ENCODE peak calls at places on chromosomes 12 and 14, in ten cellular contexts. One of them, this sample, is unnamed.

GRCh38 chr14:104224516-104225281 is 86.3 kb downstream of the KIF26A start:
- DNase-seq in heart right ventricle: peak
- DNase-seq in neural progenitor cell: peak
- DNase-seq in CD4-positive, CD25-positive, alpha-beta regulatory T cell: no peak
- DNase-seq in tibial artery: no peak
- DNase-seq in heart left ventricle: no peak
- DNase-seq in AG04449: no peak
- DNase-seq in amniotic stem cell: no peak
- DNase-seq in left cardiac atrium: peak
- DNase-seq in fibroblast of mammary gland: no peak
- DNase-seq in this sample: peak

GRCh38 chr12:83615152-83615551 is 928.4 kb downstream of the TMTC2 start:
- DNase-seq in amniotic stem cell: no peak
- DNase-seq in heart left ventricle: no peak
- DNase-seq in neural progenitor cell: no peak
- DNase-seq in fibroblast of mammary gland: no peak
- DNase-seq in heart right ventricle: no peak
- DNase-seq in CD4-positive, CD25-positive, alpha-beta regulatory T cell: no peak
- DNase-seq in AG04449: no peak
- DNase-seq in left cardiac atrium: no peak
- DNase-seq in tibial artery: no peak
- DNase-seq in this sample: no peak

GRCh38 chr14:38079268-38079667 is 128.4 kb upstream of the SSTR1 start:
- DNase-seq in CD4-positive, CD25-positive, alpha-beta regulatory T cell: no peak
- DNase-seq in left cardiac atrium: no peak
- DNase-seq in amniotic stem cell: no peak
- DNase-seq in heart left ventricle: no peak
- DNase-seq in neural progenitor cell: no peak
- DNase-seq in fibroblast of mammary gland: peak
- DNase-seq in AG04449: peak
- DNase-seq in tibial artery: no peak
- DNase-seq in heart right ventricle: no peak
- DNase-seq in this sample: no peak

GRCh38 chr14:31059152-31059924 is 33.2 kb upstream of the STRN3 start:
- DNase-seq in heart right ventricle: peak
- DNase-seq in heart left ventricle: peak
- DNase-seq in amniotic stem cell: no peak
- DNase-seq in CD4-positive, CD25-positive, alpha-beta regulatory T cell: no peak
- DNase-seq in neural progenitor cell: peak
- DNase-seq in left cardiac atrium: peak
- DNase-seq in AG04449: peak
- DNase-seq in fibroblast of mammary gland: peak
- DNase-seq in tibial artery: no peak
- DNase-seq in this sample: peak

GRCh38 chr12:53070901-53071492 is 8.2 kb downstream of the SPRYD3 start:
- DNase-seq in amniotic stem cell: no peak
- DNase-seq in left cardiac atrium: no peak
- DNase-seq in CD4-positive, CD25-positive, alpha-beta regulatory T cell: no peak
- DNase-seq in heart left ventricle: no peak
- DNase-seq in tibial artery: peak
- DNase-seq in AG04449: no peak
- DNase-seq in fibroblast of mammary gland: no peak
- DNase-seq in neural progenitor cell: no peak
- DNase-seq in heart right ventricle: no peak
- DNase-seq in this sample: peak

GRCh38 chr12:121787063-121787774 is 6.3 kb downstream of the RHOF start:
- DNase-seq in AG04449: no peak
- DNase-seq in fibroblast of mammary gland: no peak
- DNase-seq in amniotic stem cell: no peak
- DNase-seq in neural progenitor cell: no peak
- DNase-seq in heart right ventricle: no peak
- DNase-seq in heart left ventricle: no peak
- DNase-seq in CD4-positive, CD25-positive, alpha-beta regulatory T cell: no peak
- DNase-seq in tibial artery: no peak
- DNase-seq in left cardiac atrium: no peak
- DNase-seq in this sample: no peak

GRCh38 chr14:92923744-92924103 is 774 bp downstream of the CHGA start:
- DNase-seq in heart left ventricle: no peak
- DNase-seq in amniotic stem cell: no peak
- DNase-seq in AG04449: no peak
- DNase-seq in neural progenitor cell: no peak
- DNase-seq in tibial artery: no peak
- DNase-seq in left cardiac atrium: no peak
- DNase-seq in heart right ventricle: no peak
- DNase-seq in fibroblast of mammary gland: no peak
- DNase-seq in CD4-positive, CD25-positive, alpha-beta regulatory T cell: no peak
- DNase-seq in this sample: no peak

GRCh38 chr12:45234134-45234865 is 18.4 kb downstream of the ANO6 start:
- DNase-seq in heart right ventricle: no peak
- DNase-seq in neural progenitor cell: peak
- DNase-seq in CD4-positive, CD25-positive, alpha-beta regulatory T cell: no peak
- DNase-seq in amniotic stem cell: peak
- DNase-seq in fibroblast of mammary gland: peak
- DNase-seq in left cardiac atrium: peak
- DNase-seq in AG04449: peak
- DNase-seq in tibial artery: no peak
- DNase-seq in heart left ventricle: peak
- DNase-seq in this sample: peak

GRCh38 chr14:27553820-27554219 is 956.0 kb upstream of the NOVA1 start:
- DNase-seq in heart left ventricle: no peak
- DNase-seq in left cardiac atrium: no peak
- DNase-seq in CD4-positive, CD25-positive, alpha-beta regulatory T cell: no peak
- DNase-seq in neural progenitor cell: peak
- DNase-seq in heart right ventricle: no peak
- DNase-seq in fibroblast of mammary gland: peak
- DNase-seq in tibial artery: no peak
- DNase-seq in amniotic stem cell: no peak
- DNase-seq in AG04449: no peak
- DNase-seq in this sample: no peak

GRCh38 chr14:103495854-103496253 is 26.8 kb downstream of the CKB start:
- DNase-seq in fibroblast of mammary gland: no peak
- DNase-seq in amniotic stem cell: no peak
- DNase-seq in AG04449: no peak
- DNase-seq in neural progenitor cell: no peak
- DNase-seq in heart right ventricle: no peak
- DNase-seq in tibial artery: no peak
- DNase-seq in CD4-positive, CD25-positive, alpha-beta regulatory T cell: no peak
- DNase-seq in left cardiac atrium: no peak
- DNase-seq in heart left ventricle: no peak
- DNase-seq in this sample: no peak

This sample was measured in endodermal cell.